ENCODE peak calls at places on chromosome X, in four cellular contexts. Y is choroid plexus epithelial cell, L is fibroblast of mammary gland, S is lung. Q is an unnamed sample.

GRCh38 chrX:154834562-154834961 is at the start of gene SMIM9:
- DNase-seq in S (no peak), L (no peak), Y (no peak), Q (no peak)

GRCh38 chrX:148298737-148299136 is 201.7 kb upstream of the AFF2 start:
- DNase-seq in Y (no peak), L (peak), S (no peak), Q (no peak)

GRCh38 chrX:40663880-40664630 is 16.7 kb upstream of the CXorf38 start:
- DNase-seq in L (peak), S (no peak), Y (peak), Q (no peak)

GRCh38 chrX:40816906-40817305 is 81.6 kb upstream of the MED14 start:
- DNase-seq in L (no peak), Y (no peak), S (no peak), Q (no peak)

GRCh38 chrX:72467171-72467570 is 105.5 kb downstream of the HDAC8 start:
- DNase-seq in L (no peak), S (no peak), Y (no peak), Q (no peak)

GRCh38 chrX:132491191-132491590 is 2.4 kb upstream of the MBNL3 start:
- DNase-seq in S (no peak), L (no peak), Y (no peak), Q (peak)

GRCh38 chrX:23855569-23855968 is 52.2 kb downstream of the APOO start:
- DNase-seq in S (no peak), Y (peak), L (no peak), Q (no peak)

GRCh38 chrX:136975642-136976518 is 57.9 kb downstream of the GPR101 start:
- DNase-seq in S (no peak), Y (peak), L (peak), Q (no peak)

GRCh38 chrX:69216446-69216845 is 51.2 kb upstream of the PJA1 start:
- DNase-seq in Y (no peak), L (no peak), S (no peak), Q (no peak)

GRCh38 chrX:73182502-73183114 is 32.0 kb downstream of the NAP1L2 start:
- DNase-seq in Y (no peak), L (no peak), S (no peak), Q (no peak)

GRCh38 chrX:73127700-73128241 is 48.5 kb upstream of the PABPC1L2A start:
- DNase-seq in Y (no peak), S (no peak), L (no peak), Q (no peak)

GRCh38 chrX:85620466-85620865 is 241.0 kb upstream of the POF1B start:
- DNase-seq in Y (no peak), S (no peak), L (no peak), Q (no peak)

GRCh38 chrX:107672955-107673378 is 44.7 kb downstream of the PRPS1 start:
- DNase-seq in Y (peak), L (peak), S (peak), Q (peak)

GRCh38 chrX:72025236-72025770 is 106.4 kb downstream of the RTL5 start:
- DNase-seq in L (no peak), S (no peak), Y (no peak), Q (no peak)

GRCh38 chrX:125436855-125437254 is 117.2 kb downstream of the TEX13C start:
- DNase-seq in L (no peak), S (no peak), Y (peak), Q (no peak)

GRCh38 chrX:56764975-56765791 is 36.1 kb downstream of the NBDY start:
- DNase-seq in S (peak), L (no peak), Y (no peak), Q (no peak)

GRCh38 chrX:56764153-56764974 is 35.3 kb downstream of the NBDY start:
- DNase-seq in L (peak), S (peak), Y (peak), Q (peak)

GRCh38 chrX:56763556-56764152 is 34.6 kb downstream of the NBDY start:
- DNase-seq in Y (no peak), S (peak), L (peak), Q (no peak)

GRCh38 chrX:56765816-56766553 is 36.9 kb downstream of the NBDY start:
- DNase-seq in L (peak), Y (no peak), S (peak), Q (no peak)

GRCh38 chrX:56766554-56767412 is 37.7 kb downstream of the NBDY start:
- DNase-seq in S (peak), L (peak), Y (peak), Q (no peak)
- TF ChIP-seq CTCF in S (no peak), L (no peak), Y (peak), Q (no peak)

DNA sequence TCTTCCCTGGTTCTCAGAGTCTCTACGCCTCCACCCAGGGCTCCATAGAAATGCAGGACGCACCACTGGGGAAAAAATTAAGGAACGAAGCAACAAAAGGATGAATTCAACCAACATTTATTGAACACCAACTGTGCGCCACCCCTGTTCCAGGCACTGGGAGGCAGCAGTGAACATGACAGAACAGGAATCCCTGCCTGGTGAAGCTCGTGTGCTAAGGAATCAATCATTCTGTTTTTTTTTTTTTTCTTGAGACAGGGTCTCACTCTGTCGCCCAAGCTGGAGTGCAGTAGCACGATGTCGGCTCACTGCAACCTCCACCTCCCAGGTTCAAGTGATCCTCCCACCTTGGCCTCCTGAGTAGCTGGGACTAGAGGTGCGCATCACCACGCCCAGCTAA is 1.9 kb upstream of the FTSJ1 start:
- DNase-seq in S (no peak), Y (peak), L (peak), Q (no peak)
- TF ChIP-seq CTCF in S (no peak), Y (peak), L (peak), Q (no peak)

GRCh38 chrX:51047950-51048349 is 137.4 kb downstream of the BMP15 start:
- DNase-seq in S (no peak), L (no peak), Y (no peak), Q (no peak)
- TF ChIP-seq CTCF in S (no peak), L (no peak), Y (no peak), Q (no peak)

GRCh38 chrX:17817242-17817641 is 43.9 kb downstream of the RAI2 start:
- DNase-seq in S (no peak), L (no peak), Y (no peak), Q (no peak)
- TF ChIP-seq CTCF in S (no peak), L (no peak), Y (no peak), Q (no peak)

DNA sequence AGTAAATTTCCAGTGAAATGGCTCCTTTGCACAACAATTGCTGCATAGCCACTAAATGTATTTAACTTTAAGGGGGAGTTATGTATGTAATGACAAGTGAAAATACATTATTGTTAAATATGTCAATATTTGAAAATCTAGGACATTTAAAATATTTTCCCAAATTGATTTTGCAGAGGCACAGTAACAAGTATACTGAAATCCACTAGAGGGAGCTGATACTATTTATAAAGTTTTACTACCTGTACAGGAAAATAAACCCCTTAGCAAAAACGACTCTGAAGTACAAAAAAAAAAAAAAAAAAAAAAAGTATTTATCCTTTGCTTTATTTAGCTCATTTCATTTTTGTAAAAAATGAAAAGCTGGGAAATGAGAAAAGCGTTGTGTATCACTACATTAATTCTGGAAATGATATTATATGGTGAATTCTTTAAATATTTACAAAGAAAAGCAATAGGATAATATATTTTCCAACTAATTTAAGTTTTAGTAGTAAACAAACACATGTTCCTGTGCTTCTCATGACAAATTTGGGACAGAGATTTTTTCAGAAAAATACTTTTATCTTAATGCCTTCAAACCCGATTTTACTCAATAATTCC is 727.7 kb downstream of the DMD start:
- DNase-seq in Y (peak), L (no peak), S (no peak), Q (no peak)
- TF ChIP-seq CTCF in Y (no peak), L (peak), S (no peak), Q (no peak)

GRCh38 chrX:7996414-7996813 is 69.2 kb upstream of the PNPLA4 start:
- DNase-seq in Y (peak), S (no peak), L (peak), Q (no peak)
- TF ChIP-seq CTCF in Y (peak), S (peak), L (peak), Q (peak)

DNA sequence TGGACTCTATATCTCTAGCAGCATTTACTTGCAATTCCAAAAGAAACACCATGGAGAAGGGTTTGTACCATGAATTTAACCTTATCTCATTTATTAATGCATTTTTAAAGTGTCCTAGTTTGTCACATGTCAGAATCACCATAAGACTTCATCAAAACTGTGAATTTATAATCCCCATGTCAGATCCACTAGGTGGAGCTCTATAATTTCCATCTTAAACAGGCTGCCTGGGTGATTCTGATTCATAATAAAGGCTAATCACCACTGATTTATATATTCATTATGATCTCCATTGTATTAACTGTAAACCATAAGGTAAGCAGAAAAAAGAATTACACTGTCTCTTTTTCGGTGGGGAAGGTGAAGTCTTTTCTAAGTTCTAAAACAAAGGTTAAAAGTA is 4.0 kb downstream of the TCEAL2 start:
- DNase-seq in S (no peak), L (peak), Y (peak), Q (no peak)
- TF ChIP-seq CTCF in S (no peak), L (peak), Y (peak), Q (no peak)

GRCh38 chrX:150941580-150941979 is 41.6 kb upstream of the HMGB3 start:
- DNase-seq in L (no peak), S (no peak), Y (no peak), Q (no peak)
- TF ChIP-seq CTCF in L (no peak), S (no peak), Y (no peak), Q (no peak)

DNA sequence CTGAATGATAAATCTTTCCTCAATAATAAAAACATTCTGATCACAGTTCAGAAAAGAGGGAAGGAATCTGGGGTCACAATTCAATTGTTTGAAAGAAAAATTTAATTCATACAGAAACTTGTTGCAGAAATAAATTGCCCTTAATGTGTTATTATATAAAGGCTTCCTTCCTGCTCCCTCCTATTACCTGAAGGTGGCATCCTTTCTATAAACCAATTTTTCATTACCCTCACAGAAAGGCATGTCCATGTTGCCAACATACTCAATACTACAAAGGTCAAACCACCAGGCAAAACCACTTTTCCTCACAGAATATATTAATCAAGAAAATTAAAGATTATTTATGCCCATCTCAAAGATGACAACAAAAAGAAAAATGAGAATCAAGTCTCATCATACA is 194.3 kb upstream of the CT83 start:
- DNase-seq in L (no peak), S (no peak), Y (no peak), Q (no peak)
- TF ChIP-seq CTCF in L (no peak), S (no peak), Y (no peak), Q (no peak)